ENCODE peak calls at places on chromosomes 2 and 18, in four cellular contexts. V, X, Z and L are unnamed samples.

GRCh38 chr2:10566021-10566420 is 117.9 kb upstream of the ODC1 start:
- DNase-seq in Z (no peak), X (no peak), V (no peak), L (no peak)

GRCh38 chr2:156321243-156321904 is 11.1 kb downstream of the NR4A2 start:
- DNase-seq in X (no peak), Z (no peak), V (no peak), L (peak; percentile 45)

GRCh38 chr2:23700627-23701026 is 226.3 kb downstream of the ATAD2B start:
- DNase-seq in V (no peak), Z (no peak), X (no peak), L (no peak)

GRCh38 chr2:167783266-167784070 is 463.9 kb downstream of the STK39 start:
- DNase-seq in V (no peak), X (no peak), Z (peak; percentile 24), L (no peak)

GRCh38 chr2:163515836-163516235 is 220.0 kb downstream of the FIGN start:
- DNase-seq in X (no peak), V (no peak), Z (no peak), L (no peak)

GRCh38 chr2:113976277-113976928 is 86.5 kb downstream of the ACTR3 start:
- DNase-seq in Z (no peak), X (no peak), V (no peak), L (no peak)

GRCh38 chr18:34780856-34781255 is 70.8 kb downstream of the DTNA start:
- DNase-seq in V (no peak), X (no peak), Z (no peak), L (no peak)

GRCh38 chr2:143473206-143473605 is 344.0 kb downstream of the ARHGAP15 start:
- DNase-seq in Z (no peak), V (no peak), X (no peak), L (no peak)

GRCh38 chr18:35497006-35497333 is 790 bp downstream of the INO80C start:
- DNase-seq in X (no peak), V (no peak), Z (peak; percentile 30), L (no peak)

GRCh38 chr2:64313311-64313710 is 140.7 kb upstream of the LGALSL start:
- DNase-seq in V (no peak), Z (no peak), X (no peak), L (no peak)

GRCh38 chr18:50944245-50944917 is 23.5 kb upstream of the ELAC1 start:
- DNase-seq in Z (no peak), V (no peak), X (no peak), L (no peak)

GRCh38 chr2:216029416-216030129 is 16.2 kb upstream of the MREG start:
- DNase-seq in X (no peak), Z (no peak), V (no peak), L (no peak)

GRCh38 chr2:200086911-200087310 is 131.5 kb downstream of the MAIP1 start:
- DNase-seq in Z (no peak), V (no peak), X (no peak), L (no peak)

GRCh38 chr2:241859436-241860183 is 916 bp upstream of the PDCD1 start:
- DNase-seq in V (no peak), Z (peak; percentile 76), X (no peak), L (no peak)

GRCh38 chr2:237361194-237361986 is 52.6 kb downstream of the COL6A3 start:
- DNase-seq in V (no peak), Z (no peak), X (no peak), L (no peak)

GRCh38 chr2:103289101-103289725 is 527.4 kb downstream of the TMEM182 start:
- DNase-seq in X (no peak), V (no peak), Z (no peak), L (no peak)

GRCh38 chr2:80014637-80015036 is 289.9 kb downstream of the LRRTM1 start:
- DNase-seq in X (no peak), V (no peak), Z (no peak), L (no peak)

GRCh38 chr18:57931038-57931437 is 113.0 kb upstream of the NEDD4L start:
- DNase-seq in Z (no peak), V (no peak), X (no peak), L (no peak)

GRCh38 chr2:119746836-119747235 is 12.9 kb upstream of the PTPN4 start:
- DNase-seq in Z (no peak), X (no peak), V (no peak), L (no peak)

GRCh38 chr2:70549064-70549710 is 4.4 kb downstream of the TGFA start:
- DNase-seq in X (no peak), V (peak; percentile 34), Z (no peak), L (no peak)

GRCh38 chr2:200659410-200659809 is 73.6 kb downstream of the AOX1 start:
- DNase-seq in V (no peak), X (no peak), Z (no peak), L (no peak)

GRCh38 chr2:222915092-222915957 is 54.5 kb downstream of the ACSL3 start:
- DNase-seq in V (no peak), Z (no peak), X (no peak), L (no peak)

GRCh38 chr18:31548825-31549224 is 42.9 kb upstream of the TTR start:
- DNase-seq in V (no peak), X (no peak), Z (no peak), L (no peak)

GRCh38 chr2:42105330-42106256 is 57.8 kb downstream of the PKDCC start:
- DNase-seq in V (no peak), X (no peak), Z (no peak), L (no peak)

GRCh38 chr2:112140413-112140802 is 2.2 kb downstream of the FBLN7 start:
- DNase-seq in V (no peak), X (no peak), Z (no peak), L (no peak)
- H3K27ac ChIP-seq in V (no peak overlapping the region), X (no peak overlapping the region), Z (peak overlapping the region; percentile 63), L (peak overlapping the region; percentile 74)

GRCh38 chr2:239052720-239053665 is 205.1 kb downstream of the TWIST2 start:
- DNase-seq in X (no peak), V (no peak), Z (no peak), L (no peak)

GRCh38 chr2:239055756-239056493 is 208.0 kb downstream of the TWIST2 start:
- DNase-seq in Z (no peak), X (no peak), V (no peak), L (no peak)

GRCh38 chr2:239052046-239052445 is 204.2 kb downstream of the TWIST2 start:
- DNase-seq in X (no peak), Z (no peak), V (no peak), L (no peak)

GRCh38 chr2:239054921-239055320 is 207.0 kb downstream of the TWIST2 start:
- DNase-seq in V (no peak), Z (no peak), X (no peak), L (no peak)

GRCh38 chr2:239053801-239054503 is 206.1 kb downstream of the TWIST2 start:
- DNase-seq in V (no peak), Z (no peak), X (no peak), L (no peak)
- H3K27ac ChIP-seq in V (no peak overlapping the region), Z (no peak overlapping the region), X (no peak overlapping the region), L (no peak overlapping the region)

GRCh38 chr18:37391156-37391555 is 174.4 kb downstream of the CELF4 start:
- DNase-seq in V (no peak), X (no peak), Z (no peak), L (no peak)
- H3K27ac ChIP-seq in V (no peak overlapping the region), X (no peak overlapping the region), Z (no peak overlapping the region), L (no peak overlapping the region)

DNA sequence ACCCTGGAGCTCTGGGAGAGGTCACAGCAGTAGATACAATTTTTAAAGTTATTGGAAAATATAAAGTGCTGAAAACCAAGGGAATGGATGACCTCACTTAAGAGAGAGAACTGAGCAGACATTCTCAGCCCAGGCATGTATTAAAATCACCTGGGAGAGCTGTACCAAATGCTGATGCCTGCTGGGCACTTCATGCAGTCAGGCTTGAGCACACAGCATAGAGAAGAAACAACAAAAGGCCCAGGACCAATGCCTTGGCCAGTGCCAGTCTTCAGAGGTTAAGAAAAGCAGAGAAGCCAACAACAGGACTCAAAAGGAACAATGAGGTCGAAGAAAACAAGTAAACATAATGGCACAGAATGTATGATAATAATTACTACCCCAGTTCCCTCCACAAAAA is 211.8 kb downstream of the L3MBTL4 start:
- DNase-seq in V (no peak), X (no peak), Z (no peak), L (peak; percentile 84)
- H3K27ac ChIP-seq in V (no peak overlapping the region), X (no peak overlapping the region), Z (no peak overlapping the region), L (peak overlapping the region; percentile 66)